ENCODE peak calls at places on chromosomes 11 and 22, in nine cellular contexts. U is AG04449, D is AG08396, H is AG09309, F is neural progenitor cell, R is colonic mucosa, Y is Peyer's patch, B is neural crest cell, O is adrenal gland. L is an unnamed sample.
A peak's percentile ranks its signal among the peaks of the same experiment; 100 is the strongest.

GRCh38 chr22:39917776-39918493 is 17.1 kb downstream of the GRAP2 start:
- DNase-seq in H (no peak), Y (no peak), U (no peak), O (no peak), B (no peak), D (no peak), F (no peak), R (no peak), L (no peak)

GRCh38 chr11:111978028-111978771 is 41.1 kb downstream of the DIXDC1 start:
- DNase-seq in Y (peak; percentile 62), U (no peak), O (peak; percentile 81), D (peak; percentile 88), F (peak; percentile 72), H (peak; percentile 32), B (peak; percentile 25), R (peak; percentile 36), L (peak; percentile 74)

GRCh38 chr11:112958670-112959069 is 2.5 kb upstream of the NCAM1 start:
- DNase-seq in D (peak; percentile 11), O (no peak), F (no peak), R (no peak), H (peak; percentile 17), B (no peak), Y (no peak), U (no peak), L (no peak)

GRCh38 chr11:112302226-112302868 is 41.7 kb upstream of the PLET1 start:
- DNase-seq in D (no peak), H (no peak), F (peak; percentile 51), O (no peak), Y (no peak), U (no peak), R (no peak), B (no peak), L (no peak)

GRCh38 chr11:61510980-61511373 is 2.4 kb downstream of the LRRC10B start:
- DNase-seq in R (no peak), F (no peak), O (no peak), D (no peak), U (no peak), H (no peak), Y (no peak), B (no peak), L (no peak)

GRCh38 chr11:35474677-35475076 is 50.7 kb downstream of the PAMR1 start:
- DNase-seq in O (no peak), D (no peak), F (no peak), R (peak; percentile 26), Y (peak; percentile 51), B (no peak), H (no peak), U (no peak), L (no peak)

GRCh38 chr22:30238661-30239420 is 7.7 kb downstream of the LIF start:
- DNase-seq in D (no peak), O (peak; percentile 39), B (no peak), R (peak; percentile 58), Y (no peak), U (no peak), F (no peak), H (no peak), L (peak; percentile 84)

GRCh38 chr11:1238767-1239595 is 16.1 kb downstream of the MUC5B start:
- DNase-seq in H (no peak), D (no peak), O (no peak), Y (peak; percentile 72), B (no peak), F (peak; percentile 86), U (no peak), R (peak; percentile 84), L (peak; percentile 80)

GRCh38 chr11:32259641-32260081 is 168.8 kb downstream of the RCN1 start:
- DNase-seq in F (no peak), D (peak; percentile 16), O (peak; percentile 16), B (no peak), H (no peak), U (no peak), R (no peak), Y (no peak), L (peak; percentile 80)

GRCh38 chr22:49961601-49962011 is 1.0 kb downstream of the PIM3 start:
- DNase-seq in O (no peak), B (no peak), D (no peak), Y (no peak), R (peak; percentile 38), U (no peak), H (no peak), F (peak; percentile 72), L (no peak)

GRCh38 chr11:35166369-35167360 is 27.7 kb downstream of the CD44 start:
- DNase-seq in F (no peak), B (no peak), O (no peak), H (peak; percentile 91), R (no peak), Y (peak; percentile 50), U (peak; percentile 80), D (peak; percentile 63), L (no peak)

GRCh38 chr11:43735931-43736330 is 55.4 kb downstream of the HSD17B12 start:
- DNase-seq in D (peak; percentile 49), R (no peak), B (no peak), H (peak; percentile 56), Y (no peak), F (no peak), O (no peak), U (peak; percentile 24), L (no peak)

GRCh38 chr22:47102648-47103047 is 340.2 kb downstream of the TBC1D22A start:
- DNase-seq in O (no peak), U (no peak), B (no peak), R (no peak), H (no peak), Y (no peak), D (no peak), F (no peak), L (peak; percentile 76)

GRCh38 chr22:47202819-47203553 is 440.5 kb downstream of the TBC1D22A start:
- DNase-seq in U (no peak), B (no peak), H (no peak), F (no peak), O (no peak), R (peak; percentile 13), D (no peak), Y (peak; percentile 28), L (no peak)

GRCh38 chr11:21921151-21921550 is 271.7 kb upstream of the ANO5 start:
- DNase-seq in U (no peak), D (no peak), R (no peak), F (peak; percentile 74), H (no peak), B (no peak), Y (no peak), O (no peak), L (no peak)

GRCh38 chr11:67290801-67291200 is 1.7 kb downstream of the ANKRD13D start:
- DNase-seq in U (no peak), O (no peak), B (no peak), Y (no peak), H (peak; percentile 41), F (no peak), D (no peak), R (no peak), L (no peak)